ENCODE peak calls at places on chromosomes 2 and 18, in five cellular contexts. Z is NCI-H446, R is Right ventricle myocardium superior, Q is NT2/D1, C is transverse colon. H is an unnamed sample.
A peak's percentile ranks its signal among the peaks of the same experiment; 100 is the strongest.

GRCh38 chr2:147711031-147711430 is 133.8 kb upstream of the ACVR2A start:
- DNase-seq in Z (no peak), R (no peak), Q (no peak), C (no peak), H (no peak)

GRCh38 chr2:201971516-201972228 is 62.0 kb upstream of the FZD7 start:
- DNase-seq in Z (peak; percentile 90), R (no peak), Q (no peak), C (no peak), H (no peak)

GRCh38 chr2:169018390-169018789 is 12.7 kb downstream of the ABCB11 start:
- DNase-seq in Z (no peak), R (no peak), Q (no peak), C (no peak), H (no peak)

GRCh38 chr2:33678447-33678846 is 79.3 kb upstream of the FAM98A start:
- DNase-seq in Z (no peak), R (no peak), Q (peak; percentile 18), C (no peak), H (no peak)

GRCh38 chr18:2654828-2655152 is 736 bp upstream of the SMCHD1 start:
- DNase-seq in Z (no peak), R (no peak), Q (no peak), C (no peak), H (no peak)

GRCh38 chr2:192398236-192398635 is 203.5 kb upstream of the TMEFF2 start:
- DNase-seq in Z (no peak), R (no peak), Q (no peak), C (no peak), H (no peak)

GRCh38 chr2:209818939-209819338 is 47.3 kb downstream of the UNC80 start:
- DNase-seq in Z (no peak), R (no peak), Q (no peak), C (no peak), H (no peak)

GRCh38 chr2:231514225-231514950 is 15.9 kb downstream of the NMUR1 start:
- DNase-seq in Z (peak; percentile 96), R (peak; percentile 99), Q (peak; percentile 97), C (peak; percentile 98), H (peak; percentile 98)

GRCh38 chr2:64485961-64486360 is 32.0 kb downstream of the LGALSL start:
- DNase-seq in Z (peak; percentile 6), R (peak; percentile 54), Q (no peak), C (peak; percentile 21), H (no peak)

GRCh38 chr2:96876811-96877437 is 7.0 kb upstream of the SEMA4C start:
- DNase-seq in Z (peak; percentile 23), R (no peak), Q (no peak), C (no peak), H (no peak)

GRCh38 chr2:14720319-14720718 is 87.8 kb downstream of the LRATD1 start:
- DNase-seq in Z (no peak), R (no peak), Q (no peak), C (no peak), H (no peak)

GRCh38 chr2:192357216-192357615 is 162.5 kb upstream of the TMEFF2 start:
- DNase-seq in Z (no peak), R (no peak), Q (no peak), C (no peak), H (no peak)

GRCh38 chr2:81747481-81748070 is 1443.0 kb upstream of the LRRTM1 start:
- DNase-seq in Z (no peak), R (no peak), Q (no peak), C (no peak), H (no peak)

H was measured in left colon.